ENCODE peak calls at places on chromosomes 4 and X, in nine cellular contexts. One of them, this sample, is unnamed.

GRCh38 chr4:125639182-125639621 is 324.4 kb downstream of the FAT4 start:
- DNase-seq in ovary: no peak
- DNase-seq in right lobe of liver: peak
- DNase-seq in lung: no peak
- DNase-seq in dorsolateral prefrontal cortex: no peak
- DNase-seq in tibial artery: no peak
- DNase-seq in GM23248: peak
- DNase-seq in SK-N-SH: peak
- DNase-seq in cardiac muscle cell: peak
- DNase-seq in this sample: no peak

GRCh38 chr4:158500054-158500453 is 21.6 kb upstream of the RXFP1 start:
- DNase-seq in ovary: no peak
- DNase-seq in right lobe of liver: no peak
- DNase-seq in lung: no peak
- DNase-seq in dorsolateral prefrontal cortex: no peak
- DNase-seq in tibial artery: no peak
- DNase-seq in GM23248: no peak
- DNase-seq in SK-N-SH: no peak
- DNase-seq in cardiac muscle cell: no peak
- DNase-seq in this sample: no peak

GRCh38 chrX:107818900-107819521 is 6.7 kb upstream of the MID2 start:
- DNase-seq in ovary: no peak
- DNase-seq in right lobe of liver: no peak
- DNase-seq in lung: no peak
- DNase-seq in dorsolateral prefrontal cortex: no peak
- DNase-seq in tibial artery: no peak
- DNase-seq in GM23248: no peak
- DNase-seq in SK-N-SH: no peak
- DNase-seq in cardiac muscle cell: no peak
- DNase-seq in this sample: no peak

GRCh38 chrX:7711167-7711566 is 131.8 kb upstream of the VCX start:
- DNase-seq in ovary: no peak
- DNase-seq in right lobe of liver: no peak
- DNase-seq in lung: no peak
- DNase-seq in dorsolateral prefrontal cortex: no peak
- DNase-seq in tibial artery: no peak
- DNase-seq in GM23248: peak
- DNase-seq in SK-N-SH: no peak
- DNase-seq in cardiac muscle cell: no peak
- DNase-seq in this sample: no peak

GRCh38 chr4:15493411-15493810 is 23.7 kb downstream of the CC2D2A start:
- DNase-seq in ovary: no peak
- DNase-seq in right lobe of liver: no peak
- DNase-seq in lung: no peak
- DNase-seq in dorsolateral prefrontal cortex: no peak
- DNase-seq in tibial artery: no peak
- DNase-seq in GM23248: no peak
- DNase-seq in SK-N-SH: no peak
- DNase-seq in cardiac muscle cell: no peak
- DNase-seq in this sample: no peak

GRCh38 chrX:151240237-151240636 is 63.9 kb downstream of the GPR50 start:
- DNase-seq in ovary: no peak
- DNase-seq in right lobe of liver: no peak
- DNase-seq in lung: no peak
- DNase-seq in dorsolateral prefrontal cortex: no peak
- DNase-seq in tibial artery: no peak
- DNase-seq in GM23248: no peak
- DNase-seq in SK-N-SH: no peak
- DNase-seq in cardiac muscle cell: no peak
- DNase-seq in this sample: no peak

GRCh38 chr4:3523146-3523627 is 9.0 kb downstream of the LRPAP1 start:
- DNase-seq in ovary: no peak
- DNase-seq in right lobe of liver: peak
- DNase-seq in lung: no peak
- DNase-seq in dorsolateral prefrontal cortex: no peak
- DNase-seq in tibial artery: no peak
- DNase-seq in GM23248: no peak
- DNase-seq in SK-N-SH: no peak
- DNase-seq in cardiac muscle cell: no peak
- DNase-seq in this sample: no peak

GRCh38 chrX:9285342-9285771 is 179.5 kb upstream of the TBL1X start:
- DNase-seq in ovary: no peak
- DNase-seq in right lobe of liver: no peak
- DNase-seq in lung: no peak
- DNase-seq in dorsolateral prefrontal cortex: no peak
- DNase-seq in tibial artery: no peak
- DNase-seq in GM23248: no peak
- DNase-seq in SK-N-SH: no peak
- DNase-seq in cardiac muscle cell: no peak
- DNase-seq in this sample: no peak

GRCh38 chr4:3523628-3524221 is 8.5 kb downstream of the LRPAP1 start:
- DNase-seq in ovary: peak
- DNase-seq in right lobe of liver: peak
- DNase-seq in lung: no peak
- DNase-seq in dorsolateral prefrontal cortex: peak
- DNase-seq in tibial artery: no peak
- DNase-seq in GM23248: no peak
- DNase-seq in SK-N-SH: no peak
- DNase-seq in cardiac muscle cell: no peak
- DNase-seq in this sample: no peak

GRCh38 chr4:168848112-168848511 is 161.9 kb downstream of the CBR4 start:
- DNase-seq in ovary: no peak
- DNase-seq in right lobe of liver: no peak
- DNase-seq in lung: no peak
- DNase-seq in dorsolateral prefrontal cortex: no peak
- DNase-seq in tibial artery: peak
- DNase-seq in GM23248: peak
- DNase-seq in SK-N-SH: peak
- DNase-seq in cardiac muscle cell: peak
- DNase-seq in this sample: no peak

GRCh38 chr4:153211986-153212720 is 7.9 kb downstream of the TRIM2 start:
- DNase-seq in ovary: no peak
- DNase-seq in right lobe of liver: no peak
- DNase-seq in lung: no peak
- DNase-seq in dorsolateral prefrontal cortex: no peak
- DNase-seq in tibial artery: no peak
- DNase-seq in GM23248: peak
- DNase-seq in SK-N-SH: no peak
- DNase-seq in cardiac muscle cell: peak
- DNase-seq in this sample: no peak

GRCh38 chr4:186881521-186882220 is 158.0 kb upstream of the FAT1 start:
- DNase-seq in ovary: no peak
- DNase-seq in right lobe of liver: no peak
- DNase-seq in lung: no peak
- DNase-seq in dorsolateral prefrontal cortex: no peak
- DNase-seq in tibial artery: no peak
- DNase-seq in GM23248: peak
- DNase-seq in SK-N-SH: no peak
- DNase-seq in cardiac muscle cell: peak
- DNase-seq in this sample: no peak

GRCh38 chr4:133808151-133808550 is 393.4 kb downstream of the PABPC4L start:
- DNase-seq in ovary: no peak
- DNase-seq in right lobe of liver: no peak
- DNase-seq in lung: no peak
- DNase-seq in dorsolateral prefrontal cortex: no peak
- DNase-seq in tibial artery: no peak
- DNase-seq in GM23248: no peak
- DNase-seq in SK-N-SH: no peak
- DNase-seq in cardiac muscle cell: no peak
- DNase-seq in this sample: no peak

GRCh38 chrX:1231850-1232505 is 19.5 kb upstream of the CRLF2 start:
- DNase-seq in ovary: no peak
- DNase-seq in right lobe of liver: no peak
- DNase-seq in lung: no peak
- DNase-seq in dorsolateral prefrontal cortex: no peak
- DNase-seq in tibial artery: no peak
- DNase-seq in GM23248: no peak
- DNase-seq in SK-N-SH: no peak
- DNase-seq in cardiac muscle cell: no peak
- DNase-seq in this sample: no peak

GRCh38 chrX:1212532-1212931 is at the start of gene CRLF2:
- DNase-seq in ovary: no peak
- DNase-seq in right lobe of liver: no peak
- DNase-seq in lung: no peak
- DNase-seq in dorsolateral prefrontal cortex: no peak
- DNase-seq in tibial artery: no peak
- DNase-seq in GM23248: peak
- DNase-seq in SK-N-SH: no peak
- DNase-seq in cardiac muscle cell: no peak
- DNase-seq in this sample: no peak

GRCh38 chrX:44873415-44874270 is 655 bp downstream of the KDM6A start:
- DNase-seq in ovary: peak
- DNase-seq in right lobe of liver: peak
- DNase-seq in lung: peak
- DNase-seq in dorsolateral prefrontal cortex: peak
- DNase-seq in tibial artery: peak
- DNase-seq in GM23248: peak
- DNase-seq in SK-N-SH: peak
- DNase-seq in cardiac muscle cell: peak
- DNase-seq in this sample: peak

GRCh38 chrX:136146614-136147319 is 566 bp upstream of the FHL1 start:
- DNase-seq in ovary: peak
- DNase-seq in right lobe of liver: peak
- DNase-seq in lung: no peak
- DNase-seq in dorsolateral prefrontal cortex: peak
- DNase-seq in tibial artery: peak
- DNase-seq in GM23248: peak
- DNase-seq in SK-N-SH: no peak
- DNase-seq in cardiac muscle cell: no peak
- DNase-seq in this sample: no peak
- H3K27ac ChIP-seq in ovary: no peak
- H3K27ac ChIP-seq in right lobe of liver: peak
- H3K27ac ChIP-seq in lung: peak
- H3K27ac ChIP-seq in dorsolateral prefrontal cortex: peak
- H3K27ac ChIP-seq in tibial artery: peak
- H3K27ac ChIP-seq in GM23248: no peak
- H3K27ac ChIP-seq in SK-N-SH: no peak
- H3K27ac ChIP-seq in cardiac muscle cell: no peak
- H3K27ac ChIP-seq in this sample: no peak

DNA sequence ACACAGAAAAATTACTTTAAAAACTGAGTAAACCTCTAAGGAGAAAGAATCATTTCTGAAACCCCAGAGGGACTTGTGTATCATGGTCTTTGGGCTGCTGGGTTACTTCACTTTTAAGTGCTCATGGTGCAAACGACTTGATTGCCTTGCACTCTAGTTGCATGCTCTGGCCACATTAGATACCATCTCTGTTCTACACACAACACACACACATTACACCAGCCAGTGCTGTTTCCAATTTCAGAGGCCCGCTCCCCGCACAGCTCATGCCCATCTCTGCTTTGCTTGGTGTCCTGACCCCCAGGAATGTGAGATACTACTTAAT is 2.1 kb downstream of the PPP3CA start:
- DNase-seq in ovary: no peak
- DNase-seq in right lobe of liver: no peak
- DNase-seq in lung: no peak
- DNase-seq in dorsolateral prefrontal cortex: no peak
- DNase-seq in tibial artery: no peak
- DNase-seq in GM23248: peak
- DNase-seq in SK-N-SH: peak
- DNase-seq in cardiac muscle cell: peak
- DNase-seq in this sample: peak
- H3K27ac ChIP-seq in ovary: no peak
- H3K27ac ChIP-seq in right lobe of liver: no peak
- H3K27ac ChIP-seq in lung: no peak
- H3K27ac ChIP-seq in dorsolateral prefrontal cortex: peak
- H3K27ac ChIP-seq in tibial artery: peak
- H3K27ac ChIP-seq in GM23248: peak
- H3K27ac ChIP-seq in SK-N-SH: peak
- H3K27ac ChIP-seq in cardiac muscle cell: no peak
- H3K27ac ChIP-seq in this sample: no peak

DNA sequence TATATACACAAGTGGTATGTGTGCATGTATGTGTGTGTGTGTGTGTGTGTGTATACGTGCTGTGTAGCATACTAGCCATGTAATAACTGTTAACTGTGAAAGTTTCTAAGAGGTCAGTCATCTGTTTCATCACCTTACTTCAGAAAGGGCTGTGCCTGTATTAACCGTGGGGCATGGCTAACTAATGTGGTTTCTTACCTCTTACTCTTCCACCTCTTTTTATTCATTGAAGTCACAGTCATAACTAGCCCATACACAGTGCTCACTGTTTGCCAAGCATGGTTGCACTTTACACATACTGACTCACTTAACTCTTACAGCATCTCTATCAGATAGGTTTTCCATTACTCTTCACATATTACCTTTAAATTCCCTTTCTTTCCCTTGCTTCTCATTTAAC is 23.7 kb upstream of the LRAT start:
- DNase-seq in ovary: no peak
- DNase-seq in right lobe of liver: no peak
- DNase-seq in lung: no peak
- DNase-seq in dorsolateral prefrontal cortex: no peak
- DNase-seq in tibial artery: no peak
- DNase-seq in GM23248: no peak
- DNase-seq in SK-N-SH: no peak
- DNase-seq in cardiac muscle cell: no peak
- DNase-seq in this sample: no peak
- H3K27ac ChIP-seq in ovary: no peak
- H3K27ac ChIP-seq in right lobe of liver: no peak
- H3K27ac ChIP-seq in lung: no peak
- H3K27ac ChIP-seq in dorsolateral prefrontal cortex: no peak
- H3K27ac ChIP-seq in tibial artery: no peak
- H3K27ac ChIP-seq in GM23248: no peak
- H3K27ac ChIP-seq in SK-N-SH: no peak
- H3K27ac ChIP-seq in cardiac muscle cell: no peak
- H3K27ac ChIP-seq in this sample: no peak

GRCh38 chrX:132023896-132024386 is 839 bp downstream of the STK26 start:
- DNase-seq in ovary: no peak
- DNase-seq in right lobe of liver: no peak
- DNase-seq in lung: peak
- DNase-seq in dorsolateral prefrontal cortex: no peak
- DNase-seq in tibial artery: no peak
- DNase-seq in GM23248: no peak
- DNase-seq in SK-N-SH: no peak
- DNase-seq in cardiac muscle cell: no peak
- DNase-seq in this sample: peak

GRCh38 chrX:132023117-132023895 is at the start of gene STK26:
- DNase-seq in ovary: peak
- DNase-seq in right lobe of liver: peak
- DNase-seq in lung: peak
- DNase-seq in dorsolateral prefrontal cortex: peak
- DNase-seq in tibial artery: peak
- DNase-seq in GM23248: peak
- DNase-seq in SK-N-SH: peak
- DNase-seq in cardiac muscle cell: peak
- DNase-seq in this sample: peak

GRCh38 chrX:132022115-132022862 is 813 bp upstream of the STK26 start:
- DNase-seq in ovary: no peak
- DNase-seq in right lobe of liver: no peak
- DNase-seq in lung: no peak
- DNase-seq in dorsolateral prefrontal cortex: no peak
- DNase-seq in tibial artery: no peak
- DNase-seq in GM23248: peak
- DNase-seq in SK-N-SH: peak
- DNase-seq in cardiac muscle cell: peak
- DNase-seq in this sample: peak

GRCh38 chrX:132022863-132023116 is 312 bp upstream of the STK26 start:
- DNase-seq in ovary: no peak
- DNase-seq in right lobe of liver: peak
- DNase-seq in lung: no peak
- DNase-seq in dorsolateral prefrontal cortex: no peak
- DNase-seq in tibial artery: no peak
- DNase-seq in GM23248: no peak
- DNase-seq in SK-N-SH: no peak
- DNase-seq in cardiac muscle cell: no peak
- DNase-seq in this sample: no peak

GRCh38 chrX:132025085-132025484 is 2.0 kb downstream of the STK26 start:
- DNase-seq in ovary: no peak
- DNase-seq in right lobe of liver: no peak
- DNase-seq in lung: no peak
- DNase-seq in dorsolateral prefrontal cortex: no peak
- DNase-seq in tibial artery: no peak
- DNase-seq in GM23248: no peak
- DNase-seq in SK-N-SH: no peak
- DNase-seq in cardiac muscle cell: no peak
- DNase-seq in this sample: no peak
- H3K27ac ChIP-seq in ovary: no peak
- H3K27ac ChIP-seq in right lobe of liver: no peak
- H3K27ac ChIP-seq in lung: no peak
- H3K27ac ChIP-seq in dorsolateral prefrontal cortex: no peak
- H3K27ac ChIP-seq in tibial artery: no peak
- H3K27ac ChIP-seq in GM23248: no peak
- H3K27ac ChIP-seq in SK-N-SH: no peak
- H3K27ac ChIP-seq in cardiac muscle cell: peak
- H3K27ac ChIP-seq in this sample: no peak

This sample was measured in Karpas-422.